ENCODE peak calls at places on chromosomes 6 and 20, in ten cellular contexts. One of them, this sample, is unnamed.

GRCh38 chr20:15814903-15815302 is 758.3 kb downstream of the KIF16B start:
- DNase-seq in H9: no peak
- DNase-seq in uterus: no peak
- DNase-seq in neural progenitor cell: no peak
- DNase-seq in stimulated activated naive B cell treated with anti-CD40 and anti-IgM and Interleukin-4, amounts not matched to agents 10 μg/mL and 1 μg/mL and 100 μg/mL, for 72 hours: no peak
- DNase-seq in PC-9: peak; percentile 87
- DNase-seq in HEK293T: no peak
- DNase-seq in activated T-helper 1 cell treated with Interleukin-2 at 50 U/mL for 16 hours: no peak
- DNase-seq in GM13976: no peak
- DNase-seq in occipital lobe: no peak
- DNase-seq in this sample: no peak

GRCh38 chr6:85662251-85662650 is 19.6 kb upstream of the SYNCRIP start:
- DNase-seq in GM13976: no peak
- DNase-seq in H9: no peak
- DNase-seq in uterus: no peak
- DNase-seq in HEK293T: no peak
- DNase-seq in neural progenitor cell: no peak
- DNase-seq in stimulated activated naive B cell treated with anti-CD40 and anti-IgM and Interleukin-4, amounts not matched to agents 10 μg/mL and 1 μg/mL and 100 μg/mL, for 72 hours: no peak
- DNase-seq in activated T-helper 1 cell treated with Interleukin-2 at 50 U/mL for 16 hours: no peak
- DNase-seq in occipital lobe: no peak
- DNase-seq in PC-9: no peak
- DNase-seq in this sample: no peak

GRCh38 chr20:57393321-57394086 is 2.3 kb downstream of the RBM38 start:
- DNase-seq in occipital lobe: no peak
- DNase-seq in stimulated activated naive B cell treated with anti-CD40 and anti-IgM and Interleukin-4, amounts not matched to agents 10 μg/mL and 1 μg/mL and 100 μg/mL, for 72 hours: no peak
- DNase-seq in neural progenitor cell: no peak
- DNase-seq in H9: no peak
- DNase-seq in GM13976: no peak
- DNase-seq in PC-9: peak; percentile 55
- DNase-seq in activated T-helper 1 cell treated with Interleukin-2 at 50 U/mL for 16 hours: no peak
- DNase-seq in HEK293T: no peak
- DNase-seq in uterus: peak; percentile 43
- DNase-seq in this sample: no peak

GRCh38 chr6:12968839-12969558 is 252.4 kb downstream of the PHACTR1 start:
- DNase-seq in stimulated activated naive B cell treated with anti-CD40 and anti-IgM and Interleukin-4, amounts not matched to agents 10 μg/mL and 1 μg/mL and 100 μg/mL, for 72 hours: no peak
- DNase-seq in PC-9: no peak
- DNase-seq in H9: no peak
- DNase-seq in GM13976: no peak
- DNase-seq in occipital lobe: no peak
- DNase-seq in activated T-helper 1 cell treated with Interleukin-2 at 50 U/mL for 16 hours: no peak
- DNase-seq in uterus: no peak
- DNase-seq in HEK293T: no peak
- DNase-seq in neural progenitor cell: no peak
- DNase-seq in this sample: no peak

GRCh38 chr20:48224531-48224930 is 439.2 kb upstream of the SULF2 start:
- DNase-seq in stimulated activated naive B cell treated with anti-CD40 and anti-IgM and Interleukin-4, amounts not matched to agents 10 μg/mL and 1 μg/mL and 100 μg/mL, for 72 hours: no peak
- DNase-seq in GM13976: no peak
- DNase-seq in uterus: no peak
- DNase-seq in occipital lobe: no peak
- DNase-seq in HEK293T: no peak
- DNase-seq in PC-9: peak; percentile 61
- DNase-seq in activated T-helper 1 cell treated with Interleukin-2 at 50 U/mL for 16 hours: no peak
- DNase-seq in H9: no peak
- DNase-seq in neural progenitor cell: no peak
- DNase-seq in this sample: no peak

GRCh38 chr6:133042550-133043120 is 198.5 kb upstream of the EYA4 start:
- DNase-seq in GM13976: no peak
- DNase-seq in occipital lobe: no peak
- DNase-seq in uterus: no peak
- DNase-seq in HEK293T: no peak
- DNase-seq in activated T-helper 1 cell treated with Interleukin-2 at 50 U/mL for 16 hours: no peak
- DNase-seq in stimulated activated naive B cell treated with anti-CD40 and anti-IgM and Interleukin-4, amounts not matched to agents 10 μg/mL and 1 μg/mL and 100 μg/mL, for 72 hours: no peak
- DNase-seq in H9: no peak
- DNase-seq in PC-9: no peak
- DNase-seq in neural progenitor cell: no peak
- DNase-seq in this sample: no peak

GRCh38 chr20:33578510-33578909 is 83.6 kb upstream of the C20orf144 start:
- DNase-seq in HEK293T: no peak
- DNase-seq in uterus: no peak
- DNase-seq in PC-9: no peak
- DNase-seq in occipital lobe: no peak
- DNase-seq in activated T-helper 1 cell treated with Interleukin-2 at 50 U/mL for 16 hours: no peak
- DNase-seq in stimulated activated naive B cell treated with anti-CD40 and anti-IgM and Interleukin-4, amounts not matched to agents 10 μg/mL and 1 μg/mL and 100 μg/mL, for 72 hours: no peak
- DNase-seq in GM13976: no peak
- DNase-seq in H9: no peak
- DNase-seq in neural progenitor cell: no peak
- DNase-seq in this sample: no peak

GRCh38 chr6:7758456-7758855 is 32.6 kb downstream of the BMP6 start:
- DNase-seq in stimulated activated naive B cell treated with anti-CD40 and anti-IgM and Interleukin-4, amounts not matched to agents 10 μg/mL and 1 μg/mL and 100 μg/mL, for 72 hours: no peak
- DNase-seq in neural progenitor cell: no peak
- DNase-seq in GM13976: no peak
- DNase-seq in activated T-helper 1 cell treated with Interleukin-2 at 50 U/mL for 16 hours: no peak
- DNase-seq in occipital lobe: no peak
- DNase-seq in uterus: no peak
- DNase-seq in H9: no peak
- DNase-seq in PC-9: peak; percentile 74
- DNase-seq in HEK293T: no peak
- DNase-seq in this sample: no peak

GRCh38 chr20:10511507-10512231 is 76.6 kb downstream of the SLX4IP start:
- DNase-seq in PC-9: peak; percentile 82
- DNase-seq in HEK293T: peak; percentile 57
- DNase-seq in occipital lobe: peak; percentile 71
- DNase-seq in GM13976: peak; percentile 75
- DNase-seq in stimulated activated naive B cell treated with anti-CD40 and anti-IgM and Interleukin-4, amounts not matched to agents 10 μg/mL and 1 μg/mL and 100 μg/mL, for 72 hours: peak; percentile 44
- DNase-seq in neural progenitor cell: peak; percentile 45
- DNase-seq in H9: peak; percentile 81
- DNase-seq in activated T-helper 1 cell treated with Interleukin-2 at 50 U/mL for 16 hours: peak; percentile 50
- DNase-seq in uterus: peak; percentile 85
- DNase-seq in this sample: no peak

GRCh38 chr20:561437-562231 is 18.0 kb upstream of the CSNK2A1 start:
- DNase-seq in occipital lobe: peak; percentile 60
- DNase-seq in uterus: peak; percentile 34
- DNase-seq in neural progenitor cell: peak; percentile 81
- DNase-seq in GM13976: peak; percentile 82
- DNase-seq in activated T-helper 1 cell treated with Interleukin-2 at 50 U/mL for 16 hours: no peak
- DNase-seq in PC-9: no peak
- DNase-seq in HEK293T: peak; percentile 78
- DNase-seq in stimulated activated naive B cell treated with anti-CD40 and anti-IgM and Interleukin-4, amounts not matched to agents 10 μg/mL and 1 μg/mL and 100 μg/mL, for 72 hours: peak; percentile 34
- DNase-seq in H9: peak; percentile 86
- DNase-seq in this sample: peak; percentile 71

GRCh38 chr6:107080036-107080435 is 35.3 kb downstream of the BEND3 start:
- DNase-seq in activated T-helper 1 cell treated with Interleukin-2 at 50 U/mL for 16 hours: no peak
- DNase-seq in H9: peak; percentile 69
- DNase-seq in HEK293T: no peak
- DNase-seq in neural progenitor cell: no peak
- DNase-seq in stimulated activated naive B cell treated with anti-CD40 and anti-IgM and Interleukin-4, amounts not matched to agents 10 μg/mL and 1 μg/mL and 100 μg/mL, for 72 hours: no peak
- DNase-seq in occipital lobe: no peak
- DNase-seq in uterus: no peak
- DNase-seq in PC-9: no peak
- DNase-seq in GM13976: no peak
- DNase-seq in this sample: peak; percentile 21

GRCh38 chr6:148166339-148166949 is 176.2 kb upstream of the SASH1 start:
- DNase-seq in activated T-helper 1 cell treated with Interleukin-2 at 50 U/mL for 16 hours: no peak
- DNase-seq in stimulated activated naive B cell treated with anti-CD40 and anti-IgM and Interleukin-4, amounts not matched to agents 10 μg/mL and 1 μg/mL and 100 μg/mL, for 72 hours: no peak
- DNase-seq in uterus: no peak
- DNase-seq in neural progenitor cell: peak; percentile 61
- DNase-seq in GM13976: peak; percentile 30
- DNase-seq in H9: no peak
- DNase-seq in HEK293T: peak; percentile 49
- DNase-seq in PC-9: peak; percentile 58
- DNase-seq in occipital lobe: no peak
- DNase-seq in this sample: peak; percentile 74

GRCh38 chr6:125114248-125114858 is 39.2 kb upstream of the TPD52L1 start:
- DNase-seq in occipital lobe: no peak
- DNase-seq in PC-9: peak; percentile 57
- DNase-seq in neural progenitor cell: peak; percentile 43
- DNase-seq in H9: no peak
- DNase-seq in stimulated activated naive B cell treated with anti-CD40 and anti-IgM and Interleukin-4, amounts not matched to agents 10 μg/mL and 1 μg/mL and 100 μg/mL, for 72 hours: no peak
- DNase-seq in activated T-helper 1 cell treated with Interleukin-2 at 50 U/mL for 16 hours: no peak
- DNase-seq in uterus: peak; percentile 28
- DNase-seq in HEK293T: peak; percentile 27
- DNase-seq in GM13976: peak; percentile 34
- DNase-seq in this sample: peak; percentile 60

This sample was measured in NCI-H526.